ENCODE peak calls at places on chromosomes 1 and 21, in four cellular contexts. I is GM12878, Q is H1, K is K562. X is an unnamed sample.

GRCh38 chr1:25197235-25197930 is 34.9 kb downstream of the SYF2 start:
- DNase-seq in I (no peak), Q (no peak), K (no peak), X (no peak)

GRCh38 chr1:155078496-155079209 is at the start of gene EFNA3:
- DNase-seq in I (no peak), Q (no peak), K (peak; percentile 86), X (no peak)

GRCh38 chr21:16195896-16196443 is 466.2 kb downstream of the USP25 start:
- DNase-seq in I (no peak), Q (no peak), K (no peak), X (no peak)

GRCh38 chr1:117499071-117499470 is 106.8 kb upstream of the TENT5C start:
- DNase-seq in I (no peak), Q (no peak), K (no peak), X (no peak)

GRCh38 chr1:16076871-16077250 is 3.4 kb upstream of the FAM131C start:
- DNase-seq in I (no peak), Q (no peak), K (no peak), X (peak; percentile 59)

GRCh38 chr1:192491804-192492554 is 83.6 kb upstream of the RGS1 start:
- DNase-seq in I (no peak), Q (no peak), K (no peak), X (no peak)

GRCh38 chr1:116569776-116570357 is 959 bp downstream of the CD58 start:
- DNase-seq in I (no peak), Q (no peak), K (peak; percentile 89), X (peak; percentile 27)

GRCh38 chr1:181083842-181084605 is 4.5 kb upstream of the IER5 start:
- DNase-seq in I (no peak), Q (no peak), K (peak; percentile 87), X (peak; percentile 49)

GRCh38 chr1:199247891-199248290 is 609.1 kb downstream of the PTPRC start:
- DNase-seq in I (no peak), Q (no peak), K (no peak), X (no peak)

GRCh38 chr1:12014141-12014981 is 4.9 kb upstream of the MIIP start:
- DNase-seq in I (no peak), Q (no peak), K (peak; percentile 72), X (no peak)

GRCh38 chr1:154955039-154955717 is 721 bp downstream of the PBXIP1 start:
- DNase-seq in I (no peak), Q (no peak), K (peak; percentile 75), X (no peak)

GRCh38 chr1:231799363-231799986 is 172.9 kb downstream of the DISC1 start:
- DNase-seq in I (no peak), Q (no peak), K (no peak), X (no peak)

GRCh38 chr1:52141513-52142219 is at the start of gene ZFYVE9:
- DNase-seq in I (no peak), Q (peak; percentile 46), K (peak; percentile 89), X (no peak)

GRCh38 chr1:35448344-35448801 is 108.8 kb downstream of the KIAA0319L start:
- DNase-seq in I (no peak), Q (no peak), K (no peak), X (no peak)

GRCh38 chr1:203537806-203538464 is 44.0 kb downstream of the OPTC start:
- DNase-seq in I (no peak), Q (no peak), K (no peak), X (no peak)

GRCh38 chr1:65026235-65026634 is 59.9 kb upstream of the JAK1 start:
- DNase-seq in I (no peak), Q (no peak), K (no peak), X (no peak)

GRCh38 chr1:152141971-152142584 is 16.9 kb downstream of the RPTN start:
- DNase-seq in I (no peak), Q (peak; percentile 2), K (peak; percentile 59), X (peak; percentile 63)

GRCh38 chr1:169250022-169250421 is 117.6 kb downstream of the NME7 start:
- DNase-seq in I (no peak), Q (no peak), K (no peak), X (no peak)

GRCh38 chr1:5770981-5771765 is 221.1 kb downstream of the NPHP4 start:
- DNase-seq in I (no peak), Q (no peak), K (no peak), X (no peak)

GRCh38 chr1:165595561-165595960 is 35.5 kb upstream of the MGST3 start:
- DNase-seq in I (no peak), Q (no peak), K (no peak), X (no peak)

GRCh38 chr1:117473063-117473462 is 105.8 kb downstream of the MAN1A2 start:
- DNase-seq in I (no peak), Q (no peak), K (peak; percentile 70), X (no peak)

GRCh38 chr1:159879977-159880376 is 17.5 kb upstream of the VSIG8 start:
- DNase-seq in I (no peak), Q (no peak), K (peak; percentile 26), X (no peak)

GRCh38 chr1:32464716-32465540 is at the start of gene ZBTB8B:
- DNase-seq in I (no peak), Q (peak; percentile 94), K (no peak), X (peak; percentile 26)

GRCh38 chr21:35476616-35477395 is 427.7 kb upstream of the RUNX1 start:
- DNase-seq in I (no peak), Q (no peak), K (no peak), X (no peak)
- TF ChIP-seq EGR1 in I (no peak), Q (no peak), K (no peak), X (no peak)

GRCh38 chr1:84973493-84974334 is 23.2 kb downstream of the MCOLN2 start:
- DNase-seq in I (no peak), Q (no peak), K (no peak), X (no peak)
- TF ChIP-seq EGR1 in I (no peak), Q (no peak), K (no peak), X (no peak)

GRCh38 chr1:179925906-179926305 is 28.7 kb upstream of the CEP350 start:
- DNase-seq in I (no peak), Q (no peak), K (no peak), X (no peak)

GRCh38 chr1:179926494-179927205 is 28.0 kb upstream of the CEP350 start:
- DNase-seq in I (no peak), Q (no peak), K (no peak), X (no peak)

GRCh38 chr1:179923044-179923443 is 31.6 kb upstream of the CEP350 start:
- DNase-seq in I (no peak), Q (no peak), K (no peak), X (no peak)

GRCh38 chr1:179924268-179924667 is 30.3 kb upstream of the CEP350 start:
- DNase-seq in I (no peak), Q (no peak), K (no peak), X (no peak)

DNA sequence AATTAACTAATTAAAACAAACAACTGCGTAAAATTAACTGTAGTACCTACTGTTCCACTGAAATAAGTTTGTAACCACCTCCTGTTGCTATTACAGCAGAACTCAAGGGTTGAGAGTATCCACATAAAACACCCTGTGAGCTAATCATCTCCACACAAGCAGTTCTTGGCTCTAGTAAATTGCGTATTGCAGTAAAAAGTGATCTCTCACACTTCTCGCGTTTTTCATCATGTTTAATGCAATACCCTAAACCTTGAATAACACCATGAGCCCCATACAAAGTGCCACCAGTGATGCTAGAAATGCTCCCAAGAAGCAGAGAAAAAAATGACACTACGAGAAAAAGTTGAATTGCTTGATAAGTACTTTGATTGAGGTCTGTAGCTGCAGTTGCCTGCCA is 29.3 kb upstream of the CEP350 start:
- DNase-seq in I (no peak), Q (no peak), K (no peak), X (no peak)
- TF ChIP-seq EGR1 in I (no peak), Q (no peak), K (no peak), X (no peak)

GRCh38 chr1:174070614-174071013 is 48.5 kb upstream of the RC3H1 start:
- DNase-seq in I (no peak), Q (no peak), K (no peak), X (no peak)

GRCh38 chr1:174072546-174072945 is 50.4 kb upstream of the RC3H1 start:
- DNase-seq in I (no peak), Q (no peak), K (no peak), X (no peak)

GRCh38 chr1:174068000-174068399 is 45.8 kb upstream of the RC3H1 start:
- DNase-seq in I (no peak), Q (no peak), K (peak; percentile 59), X (no peak)
- TF ChIP-seq EGR1 in I (no peak), Q (no peak), K (no peak), X (no peak)

DNA sequence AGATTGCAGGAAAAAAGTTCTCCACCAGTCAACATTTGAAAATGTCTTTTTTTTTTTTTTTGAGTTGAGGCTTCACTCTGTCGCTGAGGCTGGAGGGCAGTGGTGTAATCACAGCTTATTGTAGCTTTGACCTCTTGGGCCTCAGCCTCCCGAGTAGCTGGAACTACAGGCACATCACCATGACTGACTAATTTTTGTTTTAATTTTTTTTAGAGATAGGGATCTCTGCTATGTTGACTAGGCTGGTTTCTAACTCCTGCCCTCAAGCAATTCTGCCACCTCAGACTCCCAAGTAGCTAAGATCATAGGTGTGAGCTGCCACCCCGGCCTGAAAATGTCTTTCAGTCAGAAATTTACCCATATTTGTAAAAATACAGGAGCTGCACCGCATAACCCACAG is 30.6 kb upstream of the USP24 start:
- DNase-seq in I (no peak), Q (no peak), K (no peak), X (no peak)
- TF ChIP-seq EGR1 in I (no peak), Q (no peak), K (no peak), X (no peak)

GRCh38 chr1:177355575-177355974 is 184.8 kb downstream of the BRINP2 start:
- DNase-seq in I (no peak), Q (no peak), K (peak; percentile 1), X (no peak)

GRCh38 chr1:177354247-177354646 is 183.5 kb downstream of the BRINP2 start:
- DNase-seq in I (no peak), Q (no peak), K (no peak), X (no peak)

GRCh38 chr1:177346960-177347359 is 176.2 kb downstream of the BRINP2 start:
- DNase-seq in I (no peak), Q (no peak), K (no peak), X (no peak)

DNA sequence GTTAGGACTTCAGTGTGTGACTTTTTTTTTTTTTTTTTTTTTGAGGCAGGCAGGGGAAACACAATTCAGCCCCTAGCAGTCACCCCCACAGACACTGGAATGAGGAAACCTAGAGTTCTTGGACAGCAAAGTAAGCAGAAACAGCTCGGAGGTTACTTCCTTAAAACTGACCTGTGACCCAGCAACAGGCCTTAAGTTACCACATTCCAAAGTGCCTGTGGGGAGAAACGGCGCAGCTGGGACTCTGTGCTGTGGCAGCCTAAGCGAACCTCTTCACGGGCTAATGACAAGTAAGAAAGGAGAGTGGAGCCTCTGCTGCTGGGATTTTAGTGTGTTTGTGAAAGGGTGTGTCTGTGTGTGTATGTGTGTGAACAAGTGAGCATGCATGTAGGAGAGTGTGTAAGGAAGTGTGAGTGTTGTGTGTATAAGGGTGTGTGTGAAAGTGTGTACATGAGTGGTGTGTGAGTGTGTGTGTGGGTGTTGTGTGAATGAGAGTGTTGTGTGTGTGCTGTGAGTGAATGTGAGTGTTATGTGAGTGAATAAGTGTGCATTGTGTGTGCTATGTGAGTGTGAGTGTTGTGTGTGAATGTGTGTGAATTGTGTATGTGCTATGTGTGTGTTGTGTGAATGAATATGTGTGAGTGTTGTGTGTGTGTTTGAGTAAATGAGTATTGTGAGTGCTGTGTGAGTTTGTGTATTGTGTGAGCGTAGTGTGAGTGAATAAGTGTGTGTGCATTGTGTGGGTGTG is 180.8 kb downstream of the BRINP2 start:
- DNase-seq in I (no peak), Q (no peak), K (no peak), X (no peak)
- TF ChIP-seq EGR1 in I (no peak), Q (no peak), K (no peak), X (no peak)

GRCh38 chr1:234627009-234627950 is 17.3 kb upstream of the IRF2BP2 start:
- DNase-seq in I (no peak), Q (no peak), K (no peak), X (no peak)
- TF ChIP-seq EGR1 in I (no peak), Q (no peak), K (no peak), X (no peak)

X was measured in HCT116.